ENCODE peak calls at places on chromosomes 4 and X, in eight cellular contexts. G is hypothalamus, L is SW480, I is aorta, Y is NCI-H2171 treated with DMSO at 0.1 percent for 48 hours, C is mesenchymal stem cell, B is right lobe of liver, P is RCC 7860. E is an unnamed sample.

GRCh38 chr4:39085891-39086290 is 23.9 kb downstream of the KLHL5 start:
- DNase-seq in I (no peak), G (no peak), P (no peak), B (no peak), Y (no peak), C (no peak), L (no peak), E (no peak)

GRCh38 chr4:109046549-109047171 is 255.8 kb downstream of the COL25A1 start:
- DNase-seq in Y (no peak), C (peak; percentile 91), G (no peak), I (no peak), L (no peak), B (no peak), P (no peak), E (no peak)

GRCh38 chr4:7430368-7430964 is 4.3 kb downstream of the PSAPL1 start:
- DNase-seq in Y (no peak), B (no peak), P (no peak), L (peak; percentile 67), I (peak; percentile 68), C (no peak), G (no peak), E (no peak)

GRCh38 chrX:100659431-100660137 is 15.6 kb downstream of the SRPX2 start:
- DNase-seq in G (no peak), C (peak; percentile 53), L (no peak), I (no peak), Y (peak; percentile 76), B (no peak), P (no peak), E (no peak)

GRCh38 chr4:83340692-83341343 is 6.2 kb upstream of the HPSE start:
- DNase-seq in L (peak; percentile 51), B (no peak), G (no peak), C (no peak), I (no peak), Y (no peak), P (no peak), E (no peak)

GRCh38 chr4:78904143-78904542 is 35.1 kb downstream of the PAQR3 start:
- DNase-seq in Y (no peak), I (no peak), P (no peak), C (no peak), B (no peak), L (no peak), G (no peak), E (no peak)

GRCh38 chr4:22881416-22881815 is 188.7 kb downstream of the GBA3 start:
- DNase-seq in I (no peak), P (no peak), Y (no peak), L (no peak), B (no peak), G (no peak), C (no peak), E (no peak)

GRCh38 chr4:2261110-2261852 is 628 bp downstream of the MXD4 start:
- DNase-seq in Y (no peak), P (no peak), B (peak; percentile 68), C (peak; percentile 47), I (peak; percentile 89), L (no peak), G (peak; percentile 30), E (no peak)

GRCh38 chr4:146585761-146586333 is 52.8 kb upstream of the POU4F2 start:
- DNase-seq in C (peak; percentile 34), B (no peak), I (no peak), P (no peak), L (no peak), Y (no peak), G (no peak), E (no peak)

GRCh38 chr4:147325566-147325965 is 155.3 kb upstream of the EDNRA start:
- DNase-seq in C (no peak), I (no peak), L (no peak), G (no peak), B (no peak), P (no peak), Y (no peak), E (no peak)

GRCh38 chr4:42555828-42556227 is 101.1 kb downstream of the ATP8A1 start:
- DNase-seq in C (no peak), B (no peak), G (no peak), Y (no peak), P (no peak), I (no peak), L (no peak), E (no peak)

GRCh38 chr4:28462766-28463165 is 1602.1 kb downstream of the STIM2 start:
- DNase-seq in B (no peak), G (no peak), C (no peak), P (no peak), L (peak; percentile 5), I (no peak), Y (no peak), E (no peak)

GRCh38 chrX:107576841-107577240 is 51.5 kb upstream of the PRPS1 start:
- DNase-seq in I (no peak), L (no peak), Y (no peak), P (no peak), C (no peak), G (no peak), B (no peak), E (no peak)

GRCh38 chrX:137695405-137695804 is 129.5 kb downstream of the ZIC3 start:
- DNase-seq in L (no peak), C (no peak), B (no peak), P (no peak), G (no peak), Y (no peak), I (no peak), E (no peak)

GRCh38 chr4:86976801-86977485 is 42.1 kb downstream of the AFF1 start:
- DNase-seq in P (no peak), L (no peak), C (no peak), B (no peak), G (no peak), Y (no peak), I (no peak), E (no peak)

GRCh38 chrX:9884031-9884779 is 83.0 kb upstream of the CLDN34 start:
- DNase-seq in L (no peak), C (no peak), I (no peak), P (no peak), G (no peak), B (no peak), Y (peak; percentile 54), E (no peak)

GRCh38 chr4:168928875-168929274 is 81.2 kb downstream of the CBR4 start:
- DNase-seq in C (no peak), B (no peak), Y (no peak), L (no peak), P (no peak), G (no peak), I (no peak), E (no peak)